ENCODE peak calls at places on chromosomes 7 and 10, in five cellular contexts. W is stimulated activated CD4-positive, alpha-beta T cell treated with anti-CD3 and anti-CD28 coated beads, Interleukin-12 subunit alpha, Interleukin-12 subunit beta, amount 100 ng/mL, for 4 hours; E is lower leg skin; M is activated naive CD8-positive, alpha-beta T cell treated with anti-CD3 and anti-CD28 coated beads for 36 hours; X is H7. K is an unnamed sample.

GRCh38 chr10:13708256-13708990 is 121.7 kb downstream of the PRPF18 start:
- DNase-seq in W (no peak), E (no peak), M (no peak), X (no peak), K (no peak)

GRCh38 chr10:114246679-114247305 is 7.7 kb downstream of the VWA2 start:
- DNase-seq in W (no peak), E (peak; percentile 76), M (no peak), X (no peak), K (no peak)

GRCh38 chr7:123846217-123846891 is 1.4 kb downstream of the HYAL4 start:
- DNase-seq in W (no peak), E (no peak), M (no peak), X (no peak), K (no peak)

GRCh38 chr7:18457832-18458231 is 37.7 kb upstream of the HDAC9 start:
- DNase-seq in W (no peak), E (no peak), M (no peak), X (no peak), K (no peak)

GRCh38 chr7:155257482-155258232 is 40.0 kb upstream of the INSIG1 start:
- DNase-seq in W (no peak), E (peak; percentile 94), M (no peak), X (no peak), K (no peak)

GRCh38 chr7:21108182-21108581 is 319.7 kb upstream of the SP4 start:
- DNase-seq in W (no peak), E (no peak), M (no peak), X (no peak), K (no peak)

GRCh38 chr10:113386005-113386404 is 166.8 kb upstream of the HABP2 start:
- DNase-seq in W (no peak), E (peak; percentile 80), M (no peak), X (no peak), K (no peak)

GRCh38 chr10:6461961-6462360 is 118.1 kb downstream of the PRKCQ start:
- DNase-seq in W (no peak), E (no peak), M (no peak), X (no peak), K (no peak)

GRCh38 chr7:116164552-116164951 is 45.8 kb upstream of the TES start:
- DNase-seq in W (no peak), E (no peak), M (no peak), X (no peak), K (no peak)

GRCh38 chr7:106450716-106451115 is 165.9 kb upstream of the NAMPT start:
- DNase-seq in W (no peak), E (no peak), M (no peak), X (no peak), K (no peak)

GRCh38 chr7:620052-620451 is 100.4 kb upstream of the PDGFA start:
- DNase-seq in W (no peak), E (no peak), M (no peak), X (peak; percentile 59), K (peak; percentile 32)

GRCh38 chr10:123614888-123615287 is 51.3 kb upstream of the GPR26 start:
- DNase-seq in W (peak; percentile 28), E (peak; percentile 86), M (peak; percentile 14), X (peak; percentile 71), K (peak; percentile 75)

GRCh38 chr7:149194799-149195179 is 557 bp upstream of the ZNF282 start:
- DNase-seq in W (no peak), E (no peak), M (no peak), X (no peak), K (no peak)

GRCh38 chr7:142194201-142194600 is 63.7 kb downstream of the PRSS58 start:
- DNase-seq in W (no peak), E (no peak), M (no peak), X (no peak), K (no peak)

GRCh38 chr10:1109795-1110673 is 53.8 kb downstream of the WDR37 start:
- DNase-seq in W (peak; percentile 70), E (no peak), M (peak; percentile 77), X (peak; percentile 90), K (peak; percentile 87)

GRCh38 chr10:127999291-127999690 is 92.4 kb downstream of the PTPRE start:
- DNase-seq in W (no peak), E (no peak), M (no peak), X (no peak), K (no peak)

GRCh38 chr10:74637685-74638084 is 188.7 kb upstream of the KAT6B start:
- DNase-seq in W (no peak), E (no peak), M (no peak), X (no peak), K (no peak)

GRCh38 chr7:87543623-87544022 is 57.1 kb downstream of the ABCB1 start:
- DNase-seq in W (no peak), E (no peak), M (no peak), X (no peak), K (no peak)

GRCh38 chr10:11793762-11794479 is 29.2 kb upstream of the PROSER2 start:
- DNase-seq in W (no peak), E (no peak), M (no peak), X (no peak), K (no peak)

GRCh38 chr7:1080918-1081255 is 7.0 kb upstream of the GPER1 start:
- DNase-seq in W (no peak), E (no peak), M (no peak), X (no peak), K (no peak)

GRCh38 chr10:80186364-80187012 is 18.8 kb downstream of the ANXA11 start:
- DNase-seq in W (peak; percentile 25), E (no peak), M (peak; percentile 44), X (no peak), K (no peak)

GRCh38 chr10:96370575-96371157 is 11.9 kb upstream of the OPALIN start:
- DNase-seq in W (peak; percentile 32), E (peak; percentile 89), M (peak; percentile 39), X (peak; percentile 92), K (peak; percentile 67)

GRCh38 chr7:23808421-23808820 is 98.4 kb downstream of the STK31 start:
- DNase-seq in W (no peak), E (no peak), M (no peak), X (no peak), K (no peak)

GRCh38 chr10:83164134-83164533 is 975.2 kb upstream of the GHITM start:
- DNase-seq in W (no peak), E (no peak), M (no peak), X (no peak), K (no peak)